ENCODE peak calls at places on chromosome 1, in five cellular contexts. I, X, W, U and B are unnamed samples.

GRCh38 chr1:17569200-17570139 is 30.0 kb downstream of the ARHGEF10L start:
- DNase-seq in U (peak; percentile 60), I (no peak), X (peak; percentile 99), W (no peak), B (no peak)

GRCh38 chr1:155932487-155932886 is 1.7 kb downstream of the KHDC4 start:
- DNase-seq in U (no peak), I (no peak), W (no peak), X (no peak), B (no peak)

GRCh38 chr1:241688940-241689368 is 36.9 kb downstream of the WDR64 start:
- DNase-seq in W (no peak), I (no peak), U (no peak), X (no peak), B (no peak)

GRCh38 chr1:206461602-206462455 is 8.4 kb upstream of the IKBKE start:
- DNase-seq in U (peak; percentile 76), I (peak; percentile 68), X (no peak), W (peak; percentile 44), B (peak; percentile 79)

GRCh38 chr1:203265541-203265940 is 36.1 kb upstream of the CHIT1 start:
- DNase-seq in I (no peak), W (no peak), X (no peak), U (no peak), B (no peak)

GRCh38 chr1:48673725-48674124 is 103.0 kb downstream of the BEND5 start:
- DNase-seq in U (no peak), X (no peak), I (no peak), W (no peak), B (peak; percentile 45)

GRCh38 chr1:52142220-52143153 is 598 bp downstream of the ZFYVE9 start:
- DNase-seq in I (no peak), W (peak; percentile 57), U (peak; percentile 82), X (peak; percentile 69), B (peak; percentile 39)

GRCh38 chr1:229094476-229095311 is 176.2 kb upstream of the RAB4A start:
- DNase-seq in W (no peak), X (no peak), U (no peak), I (no peak), B (no peak)

GRCh38 chr1:55478742-55479141 is 263.6 kb upstream of the USP24 start:
- DNase-seq in U (no peak), I (no peak), W (no peak), X (no peak), B (peak; percentile 28)

GRCh38 chr1:31823780-31824179 is 8.0 kb upstream of the SPOCD1 start:
- DNase-seq in X (no peak), U (no peak), I (no peak), W (no peak), B (no peak)

GRCh38 chr1:118388341-118388740 is 203.3 kb upstream of the SPAG17 start:
- DNase-seq in X (no peak), W (no peak), I (no peak), U (no peak), B (no peak)

GRCh38 chr1:108082006-108082405 is 117.0 kb upstream of the VAV3 start:
- DNase-seq in I (no peak), W (no peak), U (no peak), X (no peak), B (no peak)